ENCODE peak calls at places on chromosomes 13 and 19, in nine cellular contexts. One of them, this sample, is unnamed.

GRCh38 chr13:102291587-102292218 is 110.1 kb downstream of the FGF14 start:
- DNase-seq in retinal pigment epithelial cell: peak; percentile 66
- DNase-seq in stimulated activated CD4-positive, alpha-beta T cell treated with anti-CD3 and anti-CD28 coated beads, Interleukin-2, amount 100 ng/mL, for 24 hours: no peak
- DNase-seq in T-helper 2 cell treated with Interferon-gamma antibody and Interleukin-4, amounts not matched to agents 5 μg/mL and 100 μg/mL, for 36 hours: no peak
- DNase-seq in NCI-H1105: no peak
- DNase-seq in activated CD4-positive, alpha-beta T cell treated with anti-CD3 and anti-CD28 coated beads for 36 hours: no peak
- DNase-seq in left cardiac atrium: no peak
- DNase-seq in sciatic nerve: no peak
- DNase-seq in occipital lobe: no peak
- DNase-seq in this sample: no peak

GRCh38 chr13:90485441-90485840 is 862.0 kb upstream of the MIR17HG start:
- DNase-seq in retinal pigment epithelial cell: peak; percentile 88
- DNase-seq in stimulated activated CD4-positive, alpha-beta T cell treated with anti-CD3 and anti-CD28 coated beads, Interleukin-2, amount 100 ng/mL, for 24 hours: no peak
- DNase-seq in T-helper 2 cell treated with Interferon-gamma antibody and Interleukin-4, amounts not matched to agents 5 μg/mL and 100 μg/mL, for 36 hours: no peak
- DNase-seq in NCI-H1105: no peak
- DNase-seq in activated CD4-positive, alpha-beta T cell treated with anti-CD3 and anti-CD28 coated beads for 36 hours: no peak
- DNase-seq in left cardiac atrium: no peak
- DNase-seq in sciatic nerve: no peak
- DNase-seq in occipital lobe: no peak
- DNase-seq in this sample: no peak

GRCh38 chr19:7004313-7004931 is 16.8 kb downstream of the MBD3L2B start:
- DNase-seq in retinal pigment epithelial cell: peak; percentile 5
- DNase-seq in stimulated activated CD4-positive, alpha-beta T cell treated with anti-CD3 and anti-CD28 coated beads, Interleukin-2, amount 100 ng/mL, for 24 hours: no peak
- DNase-seq in T-helper 2 cell treated with Interferon-gamma antibody and Interleukin-4, amounts not matched to agents 5 μg/mL and 100 μg/mL, for 36 hours: peak; percentile 17
- DNase-seq in NCI-H1105: peak; percentile 27
- DNase-seq in activated CD4-positive, alpha-beta T cell treated with anti-CD3 and anti-CD28 coated beads for 36 hours: no peak
- DNase-seq in left cardiac atrium: no peak
- DNase-seq in sciatic nerve: no peak
- DNase-seq in occipital lobe: no peak
- DNase-seq in this sample: no peak

GRCh38 chr19:53945441-53945840 is 17.3 kb upstream of the CACNG8 start:
- DNase-seq in retinal pigment epithelial cell: no peak
- DNase-seq in stimulated activated CD4-positive, alpha-beta T cell treated with anti-CD3 and anti-CD28 coated beads, Interleukin-2, amount 100 ng/mL, for 24 hours: no peak
- DNase-seq in T-helper 2 cell treated with Interferon-gamma antibody and Interleukin-4, amounts not matched to agents 5 μg/mL and 100 μg/mL, for 36 hours: no peak
- DNase-seq in NCI-H1105: no peak
- DNase-seq in activated CD4-positive, alpha-beta T cell treated with anti-CD3 and anti-CD28 coated beads for 36 hours: no peak
- DNase-seq in left cardiac atrium: no peak
- DNase-seq in sciatic nerve: no peak
- DNase-seq in occipital lobe: peak; percentile 50
- DNase-seq in this sample: no peak

GRCh38 chr13:26727633-26728032 is 33.0 kb downstream of the GPR12 start:
- DNase-seq in retinal pigment epithelial cell: no peak
- DNase-seq in stimulated activated CD4-positive, alpha-beta T cell treated with anti-CD3 and anti-CD28 coated beads, Interleukin-2, amount 100 ng/mL, for 24 hours: no peak
- DNase-seq in T-helper 2 cell treated with Interferon-gamma antibody and Interleukin-4, amounts not matched to agents 5 μg/mL and 100 μg/mL, for 36 hours: no peak
- DNase-seq in NCI-H1105: no peak
- DNase-seq in activated CD4-positive, alpha-beta T cell treated with anti-CD3 and anti-CD28 coated beads for 36 hours: no peak
- DNase-seq in left cardiac atrium: no peak
- DNase-seq in sciatic nerve: no peak
- DNase-seq in occipital lobe: no peak
- DNase-seq in this sample: no peak

GRCh38 chr19:3768015-3768747 is 3.8 kb downstream of the RAX2 start:
- DNase-seq in retinal pigment epithelial cell: no peak
- DNase-seq in stimulated activated CD4-positive, alpha-beta T cell treated with anti-CD3 and anti-CD28 coated beads, Interleukin-2, amount 100 ng/mL, for 24 hours: no peak
- DNase-seq in T-helper 2 cell treated with Interferon-gamma antibody and Interleukin-4, amounts not matched to agents 5 μg/mL and 100 μg/mL, for 36 hours: no peak
- DNase-seq in NCI-H1105: no peak
- DNase-seq in activated CD4-positive, alpha-beta T cell treated with anti-CD3 and anti-CD28 coated beads for 36 hours: no peak
- DNase-seq in left cardiac atrium: no peak
- DNase-seq in sciatic nerve: no peak
- DNase-seq in occipital lobe: no peak
- DNase-seq in this sample: no peak

GRCh38 chr19:53774011-53774410 is 50.1 kb downstream of the NLRP12 start:
- DNase-seq in retinal pigment epithelial cell: no peak
- DNase-seq in stimulated activated CD4-positive, alpha-beta T cell treated with anti-CD3 and anti-CD28 coated beads, Interleukin-2, amount 100 ng/mL, for 24 hours: no peak
- DNase-seq in T-helper 2 cell treated with Interferon-gamma antibody and Interleukin-4, amounts not matched to agents 5 μg/mL and 100 μg/mL, for 36 hours: no peak
- DNase-seq in NCI-H1105: no peak
- DNase-seq in activated CD4-positive, alpha-beta T cell treated with anti-CD3 and anti-CD28 coated beads for 36 hours: no peak
- DNase-seq in left cardiac atrium: no peak
- DNase-seq in sciatic nerve: no peak
- DNase-seq in occipital lobe: no peak
- DNase-seq in this sample: no peak

GRCh38 chr13:98450495-98451167 is 126.3 kb downstream of the STK24 start:
- DNase-seq in retinal pigment epithelial cell: no peak
- DNase-seq in stimulated activated CD4-positive, alpha-beta T cell treated with anti-CD3 and anti-CD28 coated beads, Interleukin-2, amount 100 ng/mL, for 24 hours: no peak
- DNase-seq in T-helper 2 cell treated with Interferon-gamma antibody and Interleukin-4, amounts not matched to agents 5 μg/mL and 100 μg/mL, for 36 hours: no peak
- DNase-seq in NCI-H1105: no peak
- DNase-seq in activated CD4-positive, alpha-beta T cell treated with anti-CD3 and anti-CD28 coated beads for 36 hours: peak; percentile 56
- DNase-seq in left cardiac atrium: peak; percentile 45
- DNase-seq in sciatic nerve: no peak
- DNase-seq in occipital lobe: peak; percentile 32
- DNase-seq in this sample: no peak

GRCh38 chr13:94854688-94855087 is 142.3 kb upstream of the SOX21 start:
- DNase-seq in retinal pigment epithelial cell: no peak
- DNase-seq in stimulated activated CD4-positive, alpha-beta T cell treated with anti-CD3 and anti-CD28 coated beads, Interleukin-2, amount 100 ng/mL, for 24 hours: no peak
- DNase-seq in T-helper 2 cell treated with Interferon-gamma antibody and Interleukin-4, amounts not matched to agents 5 μg/mL and 100 μg/mL, for 36 hours: no peak
- DNase-seq in NCI-H1105: no peak
- DNase-seq in activated CD4-positive, alpha-beta T cell treated with anti-CD3 and anti-CD28 coated beads for 36 hours: no peak
- DNase-seq in left cardiac atrium: no peak
- DNase-seq in sciatic nerve: no peak
- DNase-seq in occipital lobe: no peak
- DNase-seq in this sample: no peak

GRCh38 chr13:113157929-113158747 is at the start of gene PROZ:
- DNase-seq in retinal pigment epithelial cell: no peak
- DNase-seq in stimulated activated CD4-positive, alpha-beta T cell treated with anti-CD3 and anti-CD28 coated beads, Interleukin-2, amount 100 ng/mL, for 24 hours: no peak
- DNase-seq in T-helper 2 cell treated with Interferon-gamma antibody and Interleukin-4, amounts not matched to agents 5 μg/mL and 100 μg/mL, for 36 hours: no peak
- DNase-seq in NCI-H1105: no peak
- DNase-seq in activated CD4-positive, alpha-beta T cell treated with anti-CD3 and anti-CD28 coated beads for 36 hours: no peak
- DNase-seq in left cardiac atrium: no peak
- DNase-seq in sciatic nerve: no peak
- DNase-seq in occipital lobe: no peak
- DNase-seq in this sample: no peak

GRCh38 chr19:44476559-44477408 is 23.5 kb downstream of the ZNF180 start:
- DNase-seq in retinal pigment epithelial cell: peak; percentile 2
- DNase-seq in stimulated activated CD4-positive, alpha-beta T cell treated with anti-CD3 and anti-CD28 coated beads, Interleukin-2, amount 100 ng/mL, for 24 hours: no peak
- DNase-seq in T-helper 2 cell treated with Interferon-gamma antibody and Interleukin-4, amounts not matched to agents 5 μg/mL and 100 μg/mL, for 36 hours: no peak
- DNase-seq in NCI-H1105: peak; percentile 29
- DNase-seq in activated CD4-positive, alpha-beta T cell treated with anti-CD3 and anti-CD28 coated beads for 36 hours: no peak
- DNase-seq in left cardiac atrium: no peak
- DNase-seq in sciatic nerve: no peak
- DNase-seq in occipital lobe: no peak
- DNase-seq in this sample: no peak

GRCh38 chr13:98143601-98144500 is 957 bp downstream of the FARP1 start:
- DNase-seq in retinal pigment epithelial cell: no peak
- DNase-seq in stimulated activated CD4-positive, alpha-beta T cell treated with anti-CD3 and anti-CD28 coated beads, Interleukin-2, amount 100 ng/mL, for 24 hours: no peak
- DNase-seq in T-helper 2 cell treated with Interferon-gamma antibody and Interleukin-4, amounts not matched to agents 5 μg/mL and 100 μg/mL, for 36 hours: no peak
- DNase-seq in NCI-H1105: no peak
- DNase-seq in activated CD4-positive, alpha-beta T cell treated with anti-CD3 and anti-CD28 coated beads for 36 hours: peak; percentile 14
- DNase-seq in left cardiac atrium: peak; percentile 39
- DNase-seq in sciatic nerve: peak; percentile 61
- DNase-seq in occipital lobe: peak; percentile 17
- DNase-seq in this sample: no peak

GRCh38 chr19:6694147-6694815 is 24.3 kb upstream of the TNFSF14 start:
- DNase-seq in retinal pigment epithelial cell: no peak
- DNase-seq in stimulated activated CD4-positive, alpha-beta T cell treated with anti-CD3 and anti-CD28 coated beads, Interleukin-2, amount 100 ng/mL, for 24 hours: no peak
- DNase-seq in T-helper 2 cell treated with Interferon-gamma antibody and Interleukin-4, amounts not matched to agents 5 μg/mL and 100 μg/mL, for 36 hours: no peak
- DNase-seq in NCI-H1105: no peak
- DNase-seq in activated CD4-positive, alpha-beta T cell treated with anti-CD3 and anti-CD28 coated beads for 36 hours: peak; percentile 29
- DNase-seq in left cardiac atrium: no peak
- DNase-seq in sciatic nerve: no peak
- DNase-seq in occipital lobe: no peak
- DNase-seq in this sample: no peak

GRCh38 chr19:56177564-56178243 is 1.9 kb downstream of the GALP start:
- DNase-seq in retinal pigment epithelial cell: no peak
- DNase-seq in stimulated activated CD4-positive, alpha-beta T cell treated with anti-CD3 and anti-CD28 coated beads, Interleukin-2, amount 100 ng/mL, for 24 hours: no peak
- DNase-seq in T-helper 2 cell treated with Interferon-gamma antibody and Interleukin-4, amounts not matched to agents 5 μg/mL and 100 μg/mL, for 36 hours: no peak
- DNase-seq in NCI-H1105: no peak
- DNase-seq in activated CD4-positive, alpha-beta T cell treated with anti-CD3 and anti-CD28 coated beads for 36 hours: no peak
- DNase-seq in left cardiac atrium: no peak
- DNase-seq in sciatic nerve: no peak
- DNase-seq in occipital lobe: no peak
- DNase-seq in this sample: no peak

GRCh38 chr19:35995655-35995993 is 636 bp downstream of the SDHAF1 start:
- DNase-seq in retinal pigment epithelial cell: no peak
- DNase-seq in stimulated activated CD4-positive, alpha-beta T cell treated with anti-CD3 and anti-CD28 coated beads, Interleukin-2, amount 100 ng/mL, for 24 hours: peak; percentile 41
- DNase-seq in T-helper 2 cell treated with Interferon-gamma antibody and Interleukin-4, amounts not matched to agents 5 μg/mL and 100 μg/mL, for 36 hours: peak; percentile 31
- DNase-seq in NCI-H1105: no peak
- DNase-seq in activated CD4-positive, alpha-beta T cell treated with anti-CD3 and anti-CD28 coated beads for 36 hours: peak; percentile 70
- DNase-seq in left cardiac atrium: peak; percentile 56
- DNase-seq in sciatic nerve: no peak
- DNase-seq in occipital lobe: no peak
- DNase-seq in this sample: peak; percentile 41

GRCh38 chr13:106034201-106034600 is 501.3 kb downstream of the EFNB2 start:
- DNase-seq in retinal pigment epithelial cell: no peak
- DNase-seq in stimulated activated CD4-positive, alpha-beta T cell treated with anti-CD3 and anti-CD28 coated beads, Interleukin-2, amount 100 ng/mL, for 24 hours: no peak
- DNase-seq in T-helper 2 cell treated with Interferon-gamma antibody and Interleukin-4, amounts not matched to agents 5 μg/mL and 100 μg/mL, for 36 hours: no peak
- DNase-seq in NCI-H1105: no peak
- DNase-seq in activated CD4-positive, alpha-beta T cell treated with anti-CD3 and anti-CD28 coated beads for 36 hours: no peak
- DNase-seq in left cardiac atrium: no peak
- DNase-seq in sciatic nerve: no peak
- DNase-seq in occipital lobe: no peak
- DNase-seq in this sample: no peak

GRCh38 chr13:79966502-79966901 is 374.4 kb downstream of the SPRY2 start:
- DNase-seq in retinal pigment epithelial cell: no peak
- DNase-seq in stimulated activated CD4-positive, alpha-beta T cell treated with anti-CD3 and anti-CD28 coated beads, Interleukin-2, amount 100 ng/mL, for 24 hours: no peak
- DNase-seq in T-helper 2 cell treated with Interferon-gamma antibody and Interleukin-4, amounts not matched to agents 5 μg/mL and 100 μg/mL, for 36 hours: no peak
- DNase-seq in NCI-H1105: no peak
- DNase-seq in activated CD4-positive, alpha-beta T cell treated with anti-CD3 and anti-CD28 coated beads for 36 hours: no peak
- DNase-seq in left cardiac atrium: no peak
- DNase-seq in sciatic nerve: no peak
- DNase-seq in occipital lobe: no peak
- DNase-seq in this sample: no peak

GRCh38 chr13:59144700-59145099 is 1019.0 kb downstream of the DIAPH3 start:
- DNase-seq in retinal pigment epithelial cell: no peak
- DNase-seq in stimulated activated CD4-positive, alpha-beta T cell treated with anti-CD3 and anti-CD28 coated beads, Interleukin-2, amount 100 ng/mL, for 24 hours: no peak
- DNase-seq in T-helper 2 cell treated with Interferon-gamma antibody and Interleukin-4, amounts not matched to agents 5 μg/mL and 100 μg/mL, for 36 hours: no peak
- DNase-seq in NCI-H1105: no peak
- DNase-seq in activated CD4-positive, alpha-beta T cell treated with anti-CD3 and anti-CD28 coated beads for 36 hours: no peak
- DNase-seq in left cardiac atrium: no peak
- DNase-seq in sciatic nerve: no peak
- DNase-seq in occipital lobe: no peak
- DNase-seq in this sample: no peak

GRCh38 chr19:39802958-39803357 is 24.3 kb downstream of the LEUTX start:
- DNase-seq in retinal pigment epithelial cell: no peak
- DNase-seq in stimulated activated CD4-positive, alpha-beta T cell treated with anti-CD3 and anti-CD28 coated beads, Interleukin-2, amount 100 ng/mL, for 24 hours: no peak
- DNase-seq in T-helper 2 cell treated with Interferon-gamma antibody and Interleukin-4, amounts not matched to agents 5 μg/mL and 100 μg/mL, for 36 hours: no peak
- DNase-seq in NCI-H1105: no peak
- DNase-seq in activated CD4-positive, alpha-beta T cell treated with anti-CD3 and anti-CD28 coated beads for 36 hours: no peak
- DNase-seq in left cardiac atrium: no peak
- DNase-seq in sciatic nerve: no peak
- DNase-seq in occipital lobe: no peak
- DNase-seq in this sample: no peak

GRCh38 chr13:98014766-98015165 is 61.3 kb downstream of the IPO5 start:
- DNase-seq in retinal pigment epithelial cell: no peak
- DNase-seq in stimulated activated CD4-positive, alpha-beta T cell treated with anti-CD3 and anti-CD28 coated beads, Interleukin-2, amount 100 ng/mL, for 24 hours: no peak
- DNase-seq in T-helper 2 cell treated with Interferon-gamma antibody and Interleukin-4, amounts not matched to agents 5 μg/mL and 100 μg/mL, for 36 hours: no peak
- DNase-seq in NCI-H1105: no peak
- DNase-seq in activated CD4-positive, alpha-beta T cell treated with anti-CD3 and anti-CD28 coated beads for 36 hours: no peak
- DNase-seq in left cardiac atrium: no peak
- DNase-seq in sciatic nerve: no peak
- DNase-seq in occipital lobe: no peak
- DNase-seq in this sample: no peak

GRCh38 chr19:13014101-13014920 is 19.0 kb downstream of the NFIX start:
- DNase-seq in retinal pigment epithelial cell: no peak
- DNase-seq in stimulated activated CD4-positive, alpha-beta T cell treated with anti-CD3 and anti-CD28 coated beads, Interleukin-2, amount 100 ng/mL, for 24 hours: no peak
- DNase-seq in T-helper 2 cell treated with Interferon-gamma antibody and Interleukin-4, amounts not matched to agents 5 μg/mL and 100 μg/mL, for 36 hours: no peak
- DNase-seq in NCI-H1105: no peak
- DNase-seq in activated CD4-positive, alpha-beta T cell treated with anti-CD3 and anti-CD28 coated beads for 36 hours: no peak
- DNase-seq in left cardiac atrium: no peak
- DNase-seq in sciatic nerve: no peak
- DNase-seq in occipital lobe: peak; percentile 63
- DNase-seq in this sample: no peak

GRCh38 chr19:33947565-33947964 is 150.9 kb downstream of the KCTD15 start:
- DNase-seq in retinal pigment epithelial cell: no peak
- DNase-seq in stimulated activated CD4-positive, alpha-beta T cell treated with anti-CD3 and anti-CD28 coated beads, Interleukin-2, amount 100 ng/mL, for 24 hours: no peak
- DNase-seq in T-helper 2 cell treated with Interferon-gamma antibody and Interleukin-4, amounts not matched to agents 5 μg/mL and 100 μg/mL, for 36 hours: no peak
- DNase-seq in NCI-H1105: no peak
- DNase-seq in activated CD4-positive, alpha-beta T cell treated with anti-CD3 and anti-CD28 coated beads for 36 hours: no peak
- DNase-seq in left cardiac atrium: no peak
- DNase-seq in sciatic nerve: no peak
- DNase-seq in occipital lobe: no peak
- DNase-seq in this sample: no peak

GRCh38 chr19:13795595-13796300 is 505 bp downstream of the ZSWIM4 start:
- DNase-seq in retinal pigment epithelial cell: no peak
- DNase-seq in stimulated activated CD4-positive, alpha-beta T cell treated with anti-CD3 and anti-CD28 coated beads, Interleukin-2, amount 100 ng/mL, for 24 hours: no peak
- DNase-seq in T-helper 2 cell treated with Interferon-gamma antibody and Interleukin-4, amounts not matched to agents 5 μg/mL and 100 μg/mL, for 36 hours: no peak
- DNase-seq in NCI-H1105: peak; percentile 39
- DNase-seq in activated CD4-positive, alpha-beta T cell treated with anti-CD3 and anti-CD28 coated beads for 36 hours: peak; percentile 26
- DNase-seq in left cardiac atrium: no peak
- DNase-seq in sciatic nerve: no peak
- DNase-seq in occipital lobe: no peak
- DNase-seq in this sample: no peak

GRCh38 chr19:57269515-57270250 is 10.6 kb upstream of the ZNF460 start:
- DNase-seq in retinal pigment epithelial cell: peak; percentile 39
- DNase-seq in stimulated activated CD4-positive, alpha-beta T cell treated with anti-CD3 and anti-CD28 coated beads, Interleukin-2, amount 100 ng/mL, for 24 hours: no peak
- DNase-seq in T-helper 2 cell treated with Interferon-gamma antibody and Interleukin-4, amounts not matched to agents 5 μg/mL and 100 μg/mL, for 36 hours: no peak
- DNase-seq in NCI-H1105: no peak
- DNase-seq in activated CD4-positive, alpha-beta T cell treated with anti-CD3 and anti-CD28 coated beads for 36 hours: no peak
- DNase-seq in left cardiac atrium: no peak
- DNase-seq in sciatic nerve: no peak
- DNase-seq in occipital lobe: no peak
- DNase-seq in this sample: no peak

GRCh38 chr13:33763021-33763420 is 54.9 kb upstream of the RFC3 start:
- DNase-seq in retinal pigment epithelial cell: no peak
- DNase-seq in stimulated activated CD4-positive, alpha-beta T cell treated with anti-CD3 and anti-CD28 coated beads, Interleukin-2, amount 100 ng/mL, for 24 hours: no peak
- DNase-seq in T-helper 2 cell treated with Interferon-gamma antibody and Interleukin-4, amounts not matched to agents 5 μg/mL and 100 μg/mL, for 36 hours: no peak
- DNase-seq in NCI-H1105: no peak
- DNase-seq in activated CD4-positive, alpha-beta T cell treated with anti-CD3 and anti-CD28 coated beads for 36 hours: no peak
- DNase-seq in left cardiac atrium: no peak
- DNase-seq in sciatic nerve: no peak
- DNase-seq in occipital lobe: no peak
- DNase-seq in this sample: no peak

GRCh38 chr19:46000497-46001246 is 5.4 kb downstream of the CCDC61 start:
- DNase-seq in retinal pigment epithelial cell: no peak
- DNase-seq in stimulated activated CD4-positive, alpha-beta T cell treated with anti-CD3 and anti-CD28 coated beads, Interleukin-2, amount 100 ng/mL, for 24 hours: peak; percentile 65
- DNase-seq in T-helper 2 cell treated with Interferon-gamma antibody and Interleukin-4, amounts not matched to agents 5 μg/mL and 100 μg/mL, for 36 hours: peak; percentile 47
- DNase-seq in NCI-H1105: peak; percentile 78
- DNase-seq in activated CD4-positive, alpha-beta T cell treated with anti-CD3 and anti-CD28 coated beads for 36 hours: peak; percentile 84
- DNase-seq in left cardiac atrium: peak; percentile 51
- DNase-seq in sciatic nerve: no peak
- DNase-seq in occipital lobe: peak; percentile 70
- DNase-seq in this sample: peak; percentile 53

GRCh38 chr19:51124729-51125128 is at the start of gene SIGLEC9:
- DNase-seq in retinal pigment epithelial cell: no peak
- DNase-seq in stimulated activated CD4-positive, alpha-beta T cell treated with anti-CD3 and anti-CD28 coated beads, Interleukin-2, amount 100 ng/mL, for 24 hours: no peak
- DNase-seq in T-helper 2 cell treated with Interferon-gamma antibody and Interleukin-4, amounts not matched to agents 5 μg/mL and 100 μg/mL, for 36 hours: no peak
- DNase-seq in NCI-H1105: no peak
- DNase-seq in activated CD4-positive, alpha-beta T cell treated with anti-CD3 and anti-CD28 coated beads for 36 hours: no peak
- DNase-seq in left cardiac atrium: peak; percentile 67
- DNase-seq in sciatic nerve: peak; percentile 62
- DNase-seq in occipital lobe: no peak
- DNase-seq in this sample: no peak

GRCh38 chr13:109816112-109816978 is 30.0 kb upstream of the IRS2 start:
- DNase-seq in retinal pigment epithelial cell: peak; percentile 41
- DNase-seq in stimulated activated CD4-positive, alpha-beta T cell treated with anti-CD3 and anti-CD28 coated beads, Interleukin-2, amount 100 ng/mL, for 24 hours: no peak
- DNase-seq in T-helper 2 cell treated with Interferon-gamma antibody and Interleukin-4, amounts not matched to agents 5 μg/mL and 100 μg/mL, for 36 hours: no peak
- DNase-seq in NCI-H1105: peak; percentile 48
- DNase-seq in activated CD4-positive, alpha-beta T cell treated with anti-CD3 and anti-CD28 coated beads for 36 hours: no peak
- DNase-seq in left cardiac atrium: no peak
- DNase-seq in sciatic nerve: no peak
- DNase-seq in occipital lobe: no peak
- DNase-seq in this sample: no peak

GRCh38 chr13:88086577-88086976 is 415.4 kb downstream of the SLITRK5 start:
- DNase-seq in retinal pigment epithelial cell: no peak
- DNase-seq in stimulated activated CD4-positive, alpha-beta T cell treated with anti-CD3 and anti-CD28 coated beads, Interleukin-2, amount 100 ng/mL, for 24 hours: no peak
- DNase-seq in T-helper 2 cell treated with Interferon-gamma antibody and Interleukin-4, amounts not matched to agents 5 μg/mL and 100 μg/mL, for 36 hours: no peak
- DNase-seq in NCI-H1105: no peak
- DNase-seq in activated CD4-positive, alpha-beta T cell treated with anti-CD3 and anti-CD28 coated beads for 36 hours: no peak
- DNase-seq in left cardiac atrium: no peak
- DNase-seq in sciatic nerve: no peak
- DNase-seq in occipital lobe: no peak
- DNase-seq in this sample: no peak

GRCh38 chr19:57016076-57016475 is 103.7 kb upstream of the USP29 start:
- DNase-seq in retinal pigment epithelial cell: no peak
- DNase-seq in stimulated activated CD4-positive, alpha-beta T cell treated with anti-CD3 and anti-CD28 coated beads, Interleukin-2, amount 100 ng/mL, for 24 hours: no peak
- DNase-seq in T-helper 2 cell treated with Interferon-gamma antibody and Interleukin-4, amounts not matched to agents 5 μg/mL and 100 μg/mL, for 36 hours: no peak
- DNase-seq in NCI-H1105: no peak
- DNase-seq in activated CD4-positive, alpha-beta T cell treated with anti-CD3 and anti-CD28 coated beads for 36 hours: no peak
- DNase-seq in left cardiac atrium: no peak
- DNase-seq in sciatic nerve: no peak
- DNase-seq in occipital lobe: peak; percentile 46
- DNase-seq in this sample: no peak

GRCh38 chr13:30796833-30797601 is 61.7 kb downstream of the ALOX5AP start:
- DNase-seq in retinal pigment epithelial cell: no peak
- DNase-seq in stimulated activated CD4-positive, alpha-beta T cell treated with anti-CD3 and anti-CD28 coated beads, Interleukin-2, amount 100 ng/mL, for 24 hours: peak; percentile 60
- DNase-seq in T-helper 2 cell treated with Interferon-gamma antibody and Interleukin-4, amounts not matched to agents 5 μg/mL and 100 μg/mL, for 36 hours: peak; percentile 61
- DNase-seq in NCI-H1105: peak; percentile 8
- DNase-seq in activated CD4-positive, alpha-beta T cell treated with anti-CD3 and anti-CD28 coated beads for 36 hours: peak; percentile 58
- DNase-seq in left cardiac atrium: no peak
- DNase-seq in sciatic nerve: no peak
- DNase-seq in occipital lobe: no peak
- DNase-seq in this sample: no peak